ENCODE peak calls at places on chromosome 2, in five cellular contexts. One of them, this sample, is unnamed.
A peak's percentile ranks its signal among the peaks of the same experiment; 100 is the strongest.

GRCh38 chr2:150609831-150610582 is 122.5 kb upstream of the RND3 start:
- DNase-seq in bronchial epithelial cell: no peak
- DNase-seq in adrenal gland: no peak
- DNase-seq in choroid plexus epithelial cell: no peak
- DNase-seq in astrocyte of the cerebellum: peak; percentile 85
- DNase-seq in this sample: no peak

GRCh38 chr2:38925982-38926381 is 36.3 kb downstream of the ARHGEF33 start:
- DNase-seq in bronchial epithelial cell: no peak
- DNase-seq in adrenal gland: no peak
- DNase-seq in choroid plexus epithelial cell: no peak
- DNase-seq in astrocyte of the cerebellum: no peak
- DNase-seq in this sample: peak; percentile 13

GRCh38 chr2:227004482-227004881 is 159.5 kb downstream of the COL4A4 start:
- DNase-seq in bronchial epithelial cell: no peak
- DNase-seq in adrenal gland: no peak
- DNase-seq in choroid plexus epithelial cell: no peak
- DNase-seq in astrocyte of the cerebellum: no peak
- DNase-seq in this sample: no peak

GRCh38 chr2:152504618-152505017 is 169.6 kb downstream of the FMNL2 start:
- DNase-seq in bronchial epithelial cell: no peak
- DNase-seq in adrenal gland: no peak
- DNase-seq in choroid plexus epithelial cell: peak; percentile 76
- DNase-seq in astrocyte of the cerebellum: no peak
- DNase-seq in this sample: peak; percentile 35

GRCh38 chr2:12717191-12717987 is 653 bp downstream of the TRIB2 start:
- DNase-seq in bronchial epithelial cell: peak; percentile 38
- DNase-seq in adrenal gland: peak; percentile 79
- DNase-seq in choroid plexus epithelial cell: peak; percentile 84
- DNase-seq in astrocyte of the cerebellum: no peak
- DNase-seq in this sample: peak; percentile 79

GRCh38 chr2:137333386-137333972 is 568.1 kb downstream of the THSD7B start:
- DNase-seq in bronchial epithelial cell: peak; percentile 25
- DNase-seq in adrenal gland: no peak
- DNase-seq in choroid plexus epithelial cell: no peak
- DNase-seq in astrocyte of the cerebellum: no peak
- DNase-seq in this sample: no peak

GRCh38 chr2:143975216-143975615 is 544.7 kb downstream of the ZEB2 start:
- DNase-seq in bronchial epithelial cell: no peak
- DNase-seq in adrenal gland: no peak
- DNase-seq in choroid plexus epithelial cell: no peak
- DNase-seq in astrocyte of the cerebellum: no peak
- DNase-seq in this sample: no peak

GRCh38 chr2:11822746-11823411 is 76.4 kb downstream of the LPIN1 start:
- DNase-seq in bronchial epithelial cell: peak; percentile 82
- DNase-seq in adrenal gland: no peak
- DNase-seq in choroid plexus epithelial cell: no peak
- DNase-seq in astrocyte of the cerebellum: no peak
- DNase-seq in this sample: no peak

GRCh38 chr2:38509322-38509946 is 93.3 kb downstream of the HNRNPLL start:
- DNase-seq in bronchial epithelial cell: peak; percentile 45
- DNase-seq in adrenal gland: peak; percentile 42
- DNase-seq in choroid plexus epithelial cell: peak; percentile 69
- DNase-seq in astrocyte of the cerebellum: peak; percentile 71
- DNase-seq in this sample: peak; percentile 75

GRCh38 chr2:218257390-218257981 is 3.3 kb upstream of the GPBAR1 start:
- DNase-seq in bronchial epithelial cell: peak; percentile 36
- DNase-seq in adrenal gland: peak; percentile 64
- DNase-seq in choroid plexus epithelial cell: peak; percentile 46
- DNase-seq in astrocyte of the cerebellum: no peak
- DNase-seq in this sample: no peak

GRCh38 chr2:132400169-132400900 is 16.3 kb upstream of the GPR39 start:
- DNase-seq in bronchial epithelial cell: peak; percentile 72
- DNase-seq in adrenal gland: peak; percentile 39
- DNase-seq in choroid plexus epithelial cell: peak; percentile 78
- DNase-seq in astrocyte of the cerebellum: no peak
- DNase-seq in this sample: no peak

GRCh38 chr2:188494906-188495305 is 203.2 kb downstream of the GULP1 start:
- DNase-seq in bronchial epithelial cell: no peak
- DNase-seq in adrenal gland: no peak
- DNase-seq in choroid plexus epithelial cell: no peak
- DNase-seq in astrocyte of the cerebellum: no peak
- DNase-seq in this sample: no peak

GRCh38 chr2:160680294-160680693 is 186.7 kb upstream of the RBMS1 start:
- DNase-seq in bronchial epithelial cell: no peak
- DNase-seq in adrenal gland: no peak
- DNase-seq in choroid plexus epithelial cell: no peak
- DNase-seq in astrocyte of the cerebellum: no peak
- DNase-seq in this sample: no peak

DNA sequence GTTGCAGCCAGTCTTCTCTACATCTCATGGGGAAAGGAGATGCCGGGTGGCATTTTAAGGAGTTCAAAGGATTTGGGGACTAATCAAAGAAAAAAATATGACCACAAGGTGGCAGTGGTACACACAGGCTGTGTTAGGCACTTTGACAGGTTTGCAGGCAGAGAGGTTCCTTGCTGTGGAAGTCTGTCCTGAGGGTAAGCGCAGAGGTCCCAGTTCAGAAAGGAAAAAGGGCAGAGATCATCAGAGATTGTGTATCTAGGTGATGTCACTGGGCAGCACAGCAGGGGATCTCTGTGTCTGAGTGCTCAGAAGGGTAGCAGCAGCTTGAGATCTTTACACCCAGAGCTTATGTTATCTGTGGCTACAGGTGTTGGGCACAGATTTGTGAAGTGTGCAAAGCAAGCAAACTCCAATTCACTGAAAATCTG is 231.4 kb downstream of the LRRTM1 start:
- DNase-seq in bronchial epithelial cell: peak; percentile 50
- DNase-seq in adrenal gland: peak; percentile 39
- DNase-seq in choroid plexus epithelial cell: peak; percentile 68
- DNase-seq in astrocyte of the cerebellum: peak; percentile 49
- DNase-seq in this sample: peak; percentile 70
- TF ChIP-seq CTCF in bronchial epithelial cell: peak; percentile 66
- TF ChIP-seq CTCF in adrenal gland: peak; percentile 49
- TF ChIP-seq CTCF in choroid plexus epithelial cell: peak; percentile 64
- TF ChIP-seq CTCF in astrocyte of the cerebellum: peak; percentile 71
- TF ChIP-seq CTCF in this sample: peak; percentile 59

DNA sequence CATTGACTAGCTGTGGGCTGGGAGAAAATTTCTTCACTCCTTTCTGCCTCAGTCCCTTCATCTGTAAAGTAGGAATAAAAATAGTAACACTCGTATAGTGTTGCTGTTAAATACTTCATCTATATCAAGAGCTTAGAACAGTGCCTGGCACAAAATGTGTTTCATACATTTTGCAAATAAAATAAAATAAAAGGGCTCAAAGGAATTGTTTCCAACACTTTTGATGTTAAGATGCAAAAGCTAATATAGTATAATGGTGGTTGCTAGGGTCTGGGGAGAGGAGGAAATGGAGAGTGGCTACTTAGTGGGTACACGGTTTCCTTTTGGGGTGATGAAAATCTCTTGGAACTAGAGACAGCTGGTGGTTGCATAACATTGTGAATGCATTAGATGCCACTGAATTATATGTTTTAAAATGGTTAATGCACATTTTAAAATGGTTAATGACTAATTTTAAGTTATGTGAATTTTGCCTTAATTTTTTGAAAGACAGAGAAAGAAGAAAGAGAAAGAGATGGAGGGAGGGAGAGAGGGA is 542.1 kb upstream of the ID2 start:
- DNase-seq in bronchial epithelial cell: no peak
- DNase-seq in adrenal gland: no peak
- DNase-seq in choroid plexus epithelial cell: no peak
- DNase-seq in astrocyte of the cerebellum: no peak
- DNase-seq in this sample: no peak
- TF ChIP-seq CTCF in bronchial epithelial cell: no peak
- TF ChIP-seq CTCF in adrenal gland: no peak
- TF ChIP-seq CTCF in choroid plexus epithelial cell: no peak
- TF ChIP-seq CTCF in astrocyte of the cerebellum: no peak
- TF ChIP-seq CTCF in this sample: no peak

GRCh38 chr2:231795525-231796327 is 9.5 kb downstream of the COPS7B start:
- DNase-seq in bronchial epithelial cell: peak; percentile 85
- DNase-seq in adrenal gland: peak; percentile 86
- DNase-seq in choroid plexus epithelial cell: peak; percentile 79
- DNase-seq in astrocyte of the cerebellum: peak; percentile 36
- DNase-seq in this sample: peak; percentile 36
- TF ChIP-seq CTCF in bronchial epithelial cell: peak; percentile 68
- TF ChIP-seq CTCF in adrenal gland: peak; percentile 47
- TF ChIP-seq CTCF in choroid plexus epithelial cell: peak; percentile 46
- TF ChIP-seq CTCF in astrocyte of the cerebellum: peak; percentile 35
- TF ChIP-seq CTCF in this sample: peak; percentile 39

GRCh38 chr2:61854435-61855177 is 746 bp upstream of the FAM161A start:
- DNase-seq in bronchial epithelial cell: peak; percentile 95
- DNase-seq in adrenal gland: peak; percentile 95
- DNase-seq in choroid plexus epithelial cell: peak; percentile 99
- DNase-seq in astrocyte of the cerebellum: peak; percentile 95
- DNase-seq in this sample: peak; percentile 98

GRCh38 chr2:61853848-61854434 is at the start of gene FAM161A:
- DNase-seq in bronchial epithelial cell: peak; percentile 49
- DNase-seq in adrenal gland: peak; percentile 93
- DNase-seq in choroid plexus epithelial cell: peak; percentile 87
- DNase-seq in astrocyte of the cerebellum: peak; percentile 57
- DNase-seq in this sample: peak; percentile 96

GRCh38 chr2:61853086-61853847 is 593 bp downstream of the FAM161A start:
- DNase-seq in bronchial epithelial cell: peak; percentile 14
- DNase-seq in adrenal gland: peak; percentile 73
- DNase-seq in choroid plexus epithelial cell: peak; percentile 13
- DNase-seq in astrocyte of the cerebellum: no peak
- DNase-seq in this sample: no peak

GRCh38 chr2:61855178-61855523 is 1.3 kb upstream of the FAM161A start:
- DNase-seq in bronchial epithelial cell: peak; percentile 42
- DNase-seq in adrenal gland: peak; percentile 14
- DNase-seq in choroid plexus epithelial cell: peak; percentile 30
- DNase-seq in astrocyte of the cerebellum: peak; percentile 9
- DNase-seq in this sample: no peak
- TF ChIP-seq CTCF in bronchial epithelial cell: no peak
- TF ChIP-seq CTCF in adrenal gland: no peak
- TF ChIP-seq CTCF in choroid plexus epithelial cell: no peak
- TF ChIP-seq CTCF in astrocyte of the cerebellum: no peak
- TF ChIP-seq CTCF in this sample: peak; percentile 1

GRCh38 chr2:120686511-120687168 is 49.0 kb upstream of the GLI2 start:
- DNase-seq in bronchial epithelial cell: no peak
- DNase-seq in adrenal gland: no peak
- DNase-seq in choroid plexus epithelial cell: no peak
- DNase-seq in astrocyte of the cerebellum: no peak
- DNase-seq in this sample: no peak
- TF ChIP-seq CTCF in bronchial epithelial cell: peak; percentile 41
- TF ChIP-seq CTCF in adrenal gland: no peak
- TF ChIP-seq CTCF in choroid plexus epithelial cell: peak; percentile 37
- TF ChIP-seq CTCF in astrocyte of the cerebellum: peak; percentile 31
- TF ChIP-seq CTCF in this sample: peak; percentile 33

GRCh38 chr2:61632276-61633169 is 94.4 kb upstream of the XPO1 start:
- DNase-seq in bronchial epithelial cell: peak; percentile 8
- DNase-seq in adrenal gland: peak; percentile 53
- DNase-seq in choroid plexus epithelial cell: peak; percentile 43
- DNase-seq in astrocyte of the cerebellum: no peak
- DNase-seq in this sample: peak; percentile 34

GRCh38 chr2:61636686-61637085 is 98.5 kb upstream of the XPO1 start:
- DNase-seq in bronchial epithelial cell: no peak
- DNase-seq in adrenal gland: no peak
- DNase-seq in choroid plexus epithelial cell: no peak
- DNase-seq in astrocyte of the cerebellum: no peak
- DNase-seq in this sample: no peak

GRCh38 chr2:61631321-61631720 is 93.2 kb upstream of the XPO1 start:
- DNase-seq in bronchial epithelial cell: peak; percentile 60
- DNase-seq in adrenal gland: no peak
- DNase-seq in choroid plexus epithelial cell: no peak
- DNase-seq in astrocyte of the cerebellum: no peak
- DNase-seq in this sample: no peak

GRCh38 chr2:61634512-61634911 is 96.4 kb upstream of the XPO1 start:
- DNase-seq in bronchial epithelial cell: no peak
- DNase-seq in adrenal gland: no peak
- DNase-seq in choroid plexus epithelial cell: no peak
- DNase-seq in astrocyte of the cerebellum: no peak
- DNase-seq in this sample: no peak

DNA sequence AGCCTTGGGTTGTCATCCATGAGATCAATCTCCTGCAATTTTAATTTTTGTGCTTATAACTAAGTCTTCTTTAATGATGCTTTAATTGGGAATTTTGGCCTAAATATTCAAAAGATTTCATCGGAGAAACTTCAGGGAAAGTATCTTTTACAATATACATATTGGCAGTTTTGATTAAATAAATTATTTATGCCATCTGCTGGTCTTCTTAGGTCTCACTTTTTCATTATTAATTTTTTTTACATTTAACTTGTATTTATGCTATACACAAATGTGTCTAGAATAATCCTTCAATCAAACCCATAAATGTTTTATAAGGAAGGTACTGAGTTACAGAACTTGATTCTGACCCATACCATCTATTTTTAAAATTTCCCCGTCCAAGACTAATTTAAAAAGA is 95.1 kb upstream of the XPO1 start:
- DNase-seq in bronchial epithelial cell: no peak
- DNase-seq in adrenal gland: no peak
- DNase-seq in choroid plexus epithelial cell: no peak
- DNase-seq in astrocyte of the cerebellum: no peak
- DNase-seq in this sample: no peak
- TF ChIP-seq CTCF in bronchial epithelial cell: no peak
- TF ChIP-seq CTCF in adrenal gland: no peak
- TF ChIP-seq CTCF in choroid plexus epithelial cell: peak; percentile 14
- TF ChIP-seq CTCF in astrocyte of the cerebellum: no peak
- TF ChIP-seq CTCF in this sample: no peak

GRCh38 chr2:86298411-86299390 is 38.7 kb downstream of the REEP1 start:
- DNase-seq in bronchial epithelial cell: no peak
- DNase-seq in adrenal gland: peak; percentile 53
- DNase-seq in choroid plexus epithelial cell: no peak
- DNase-seq in astrocyte of the cerebellum: no peak
- DNase-seq in this sample: peak; percentile 32

GRCh38 chr2:86300496-86300895 is 36.9 kb downstream of the REEP1 start:
- DNase-seq in bronchial epithelial cell: no peak
- DNase-seq in adrenal gland: peak; percentile 61
- DNase-seq in choroid plexus epithelial cell: no peak
- DNase-seq in astrocyte of the cerebellum: no peak
- DNase-seq in this sample: peak; percentile 48

GRCh38 chr2:86295071-86295470 is 42.4 kb downstream of the REEP1 start:
- DNase-seq in bronchial epithelial cell: no peak
- DNase-seq in adrenal gland: no peak
- DNase-seq in choroid plexus epithelial cell: no peak
- DNase-seq in astrocyte of the cerebellum: no peak
- DNase-seq in this sample: no peak

GRCh38 chr2:86296947-86297346 is 40.5 kb downstream of the REEP1 start:
- DNase-seq in bronchial epithelial cell: no peak
- DNase-seq in adrenal gland: no peak
- DNase-seq in choroid plexus epithelial cell: no peak
- DNase-seq in astrocyte of the cerebellum: no peak
- DNase-seq in this sample: no peak

GRCh38 chr2:86297382-86298147 is 39.9 kb downstream of the REEP1 start:
- DNase-seq in bronchial epithelial cell: peak; percentile 5
- DNase-seq in adrenal gland: no peak
- DNase-seq in choroid plexus epithelial cell: no peak
- DNase-seq in astrocyte of the cerebellum: no peak
- DNase-seq in this sample: no peak
- TF ChIP-seq CTCF in bronchial epithelial cell: no peak
- TF ChIP-seq CTCF in adrenal gland: no peak
- TF ChIP-seq CTCF in choroid plexus epithelial cell: peak; percentile 36
- TF ChIP-seq CTCF in astrocyte of the cerebellum: no peak
- TF ChIP-seq CTCF in this sample: peak; percentile 7

DNA sequence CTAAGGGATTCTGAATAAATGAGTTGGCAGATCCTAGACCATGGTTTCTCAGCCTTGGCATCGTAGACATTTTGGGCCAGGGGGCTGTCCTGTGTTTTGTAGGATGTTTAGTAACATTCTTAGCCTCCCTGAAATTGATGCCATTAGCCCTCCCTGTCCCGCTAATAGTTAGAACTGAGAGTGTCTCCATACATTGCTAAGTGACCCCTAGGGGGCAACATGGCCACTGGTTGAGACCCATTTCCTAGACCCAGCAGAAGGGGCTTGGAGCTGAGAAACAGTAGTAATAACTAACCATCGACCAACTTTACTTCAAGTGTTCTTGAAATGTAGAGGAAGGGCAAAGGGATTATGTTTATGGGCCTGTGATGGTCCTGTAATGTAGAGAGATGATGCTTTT is 40.8 kb downstream of the KCMF1 start:
- DNase-seq in bronchial epithelial cell: no peak
- DNase-seq in adrenal gland: no peak
- DNase-seq in choroid plexus epithelial cell: no peak
- DNase-seq in astrocyte of the cerebellum: no peak
- DNase-seq in this sample: no peak
- TF ChIP-seq CTCF in bronchial epithelial cell: peak; percentile 11
- TF ChIP-seq CTCF in adrenal gland: no peak
- TF ChIP-seq CTCF in choroid plexus epithelial cell: peak; percentile 15
- TF ChIP-seq CTCF in astrocyte of the cerebellum: no peak
- TF ChIP-seq CTCF in this sample: no peak

This sample was measured in cardiac muscle cell.